ENCODE peak calls at places on chromosomes 16 and 17, in ten cellular contexts. J, Y, D, H, E, T, U, O, G and P are unnamed samples.

GRCh38 chr17:80274317-80274716 is 13.7 kb downstream of the RNF213 start:
- DNase-seq in J (no peak), Y (no peak), D (no peak), H (no peak), E (no peak), T (no peak), U (no peak), O (no peak), G (no peak), P (no peak)

GRCh38 chr16:1909661-1910231 is 8.5 kb downstream of the HS3ST6 start:
- DNase-seq in J (peak), Y (no peak), D (no peak), H (no peak), E (no peak), T (no peak), U (no peak), O (no peak), G (no peak), P (no peak)

GRCh38 chr17:30188211-30188939 is 47.1 kb downstream of the SLC6A4 start:
- DNase-seq in J (no peak), Y (no peak), D (no peak), H (no peak), E (no peak), T (no peak), U (no peak), O (no peak), G (no peak), P (no peak)

GRCh38 chr17:156946-157345 is 19.6 kb downstream of the SCGB1C2 start:
- DNase-seq in J (no peak), Y (no peak), D (no peak), H (no peak), E (no peak), T (no peak), U (no peak), O (no peak), G (no peak), P (no peak)

GRCh38 chr16:12819126-12820117 is 15.7 kb upstream of the CPPED1 start:
- DNase-seq in J (peak), Y (no peak), D (peak), H (peak), E (no peak), T (peak), U (peak), O (peak), G (peak), P (peak)

GRCh38 chr17:11178576-11178975 is 62.4 kb upstream of the SHISA6 start:
- DNase-seq in J (no peak), Y (no peak), D (no peak), H (no peak), E (no peak), T (no peak), U (no peak), O (no peak), G (no peak), P (no peak)

GRCh38 chr17:31492880-31493655 is 101.6 kb downstream of the RAB11FIP4 start:
- DNase-seq in J (no peak), Y (peak), D (peak), H (peak), E (no peak), T (peak), U (peak), O (peak), G (peak), P (no peak)

GRCh38 chr17:75524971-75525805 is at the start of gene LLGL2:
- DNase-seq in J (peak), Y (peak), D (no peak), H (peak), E (no peak), T (peak), U (no peak), O (peak), G (peak), P (no peak)

GRCh38 chr16:81492307-81492706 is 47.7 kb downstream of the CMIP start:
- DNase-seq in J (no peak), Y (no peak), D (no peak), H (no peak), E (no peak), T (no peak), U (no peak), O (no peak), G (no peak), P (no peak)

GRCh38 chr17:65365209-65365608 is 196.2 kb downstream of the AXIN2 start:
- DNase-seq in J (peak), Y (no peak), D (no peak), H (no peak), E (no peak), T (no peak), U (no peak), O (no peak), G (no peak), P (no peak)

GRCh38 chr17:49633762-49634486 is 44.0 kb downstream of the SPOP start:
- DNase-seq in J (peak), Y (no peak), D (no peak), H (no peak), E (no peak), T (no peak), U (no peak), O (no peak), G (no peak), P (no peak)

GRCh38 chr17:45224671-45225050 is 3.0 kb downstream of the FMNL1 start:
- DNase-seq in J (no peak), Y (no peak), D (no peak), H (no peak), E (no peak), T (peak), U (no peak), O (no peak), G (no peak), P (no peak)

GRCh38 chr17:67123692-67124091 is 79.3 kb downstream of the CACNG1 start:
- DNase-seq in J (no peak), Y (no peak), D (no peak), H (no peak), E (no peak), T (no peak), U (no peak), O (no peak), G (no peak), P (no peak)

GRCh38 chr17:16933317-16934132 is 38.4 kb downstream of the TNFRSF13B start:
- DNase-seq in J (peak), Y (no peak), D (no peak), H (no peak), E (no peak), T (no peak), U (no peak), O (peak), G (no peak), P (no peak)

GRCh38 chr17:75152971-75153853 is 1.1 kb downstream of the JPT1 start:
- DNase-seq in J (peak), Y (no peak), D (no peak), H (no peak), E (no peak), T (no peak), U (no peak), O (peak), G (no peak), P (no peak)

GRCh38 chr16:17488506-17488905 is 17.7 kb upstream of the XYLT1 start:
- DNase-seq in J (no peak), Y (no peak), D (no peak), H (no peak), E (no peak), T (no peak), U (no peak), O (no peak), G (no peak), P (no peak)

GRCh38 chr17:78041401-78042179 is 83.1 kb downstream of the TNRC6C start:
- DNase-seq in J (no peak), Y (peak), D (no peak), H (no peak), E (no peak), T (no peak), U (no peak), O (no peak), G (no peak), P (no peak)

GRCh38 chr17:40974366-40974765 is 7.6 kb upstream of the KRT39 start:
- DNase-seq in J (no peak), Y (no peak), D (no peak), H (no peak), E (no peak), T (no peak), U (no peak), O (no peak), G (no peak), P (no peak)

GRCh38 chr16:56892705-56893104 is 27.7 kb downstream of the SLC12A3 start:
- DNase-seq in J (no peak), Y (no peak), D (no peak), H (no peak), E (no peak), T (no peak), U (no peak), O (no peak), G (no peak), P (no peak)